ENCODE peak calls at places on chromosomes 2 and 18, in five cellular contexts. One of them, this sample, is unnamed.

GRCh38 chr2:32738939-32739338 is 111.1 kb downstream of the TTC27 start:
- DNase-seq in astrocyte of the spinal cord: no peak
- DNase-seq in heart left ventricle: no peak
- DNase-seq in effector memory CD4-positive, alpha-beta T cell: no peak
- DNase-seq in NCI-H748 treated with DMSO at 0.1 percent for 48 hours: no peak
- DNase-seq in this sample: no peak

GRCh38 chr2:44543773-44544725 is 182.3 kb downstream of the CAMKMT start:
- DNase-seq in astrocyte of the spinal cord: peak; percentile 55
- DNase-seq in heart left ventricle: no peak
- DNase-seq in effector memory CD4-positive, alpha-beta T cell: no peak
- DNase-seq in NCI-H748 treated with DMSO at 0.1 percent for 48 hours: peak; percentile 86
- DNase-seq in this sample: no peak

GRCh38 chr2:116761864-116762263 is 1052.6 kb upstream of the DDX18 start:
- DNase-seq in astrocyte of the spinal cord: no peak
- DNase-seq in heart left ventricle: no peak
- DNase-seq in effector memory CD4-positive, alpha-beta T cell: no peak
- DNase-seq in NCI-H748 treated with DMSO at 0.1 percent for 48 hours: no peak
- DNase-seq in this sample: no peak

GRCh38 chr18:4016391-4017049 is 438.6 kb downstream of the DLGAP1 start:
- DNase-seq in astrocyte of the spinal cord: no peak
- DNase-seq in heart left ventricle: no peak
- DNase-seq in effector memory CD4-positive, alpha-beta T cell: no peak
- DNase-seq in NCI-H748 treated with DMSO at 0.1 percent for 48 hours: no peak
- DNase-seq in this sample: no peak

GRCh38 chr2:196480653-196481322 is 158.7 kb upstream of the CCDC150 start:
- DNase-seq in astrocyte of the spinal cord: no peak
- DNase-seq in heart left ventricle: no peak
- DNase-seq in effector memory CD4-positive, alpha-beta T cell: no peak
- DNase-seq in NCI-H748 treated with DMSO at 0.1 percent for 48 hours: no peak
- DNase-seq in this sample: no peak

GRCh38 chr18:49850636-49851035 is 37.3 kb upstream of the ACAA2 start:
- DNase-seq in astrocyte of the spinal cord: no peak
- DNase-seq in heart left ventricle: no peak
- DNase-seq in effector memory CD4-positive, alpha-beta T cell: no peak
- DNase-seq in NCI-H748 treated with DMSO at 0.1 percent for 48 hours: no peak
- DNase-seq in this sample: no peak

GRCh38 chr2:181177376-181177775 is 197.0 kb downstream of the UBE2E3 start:
- DNase-seq in astrocyte of the spinal cord: peak; percentile 36
- DNase-seq in heart left ventricle: no peak
- DNase-seq in effector memory CD4-positive, alpha-beta T cell: no peak
- DNase-seq in NCI-H748 treated with DMSO at 0.1 percent for 48 hours: no peak
- DNase-seq in this sample: no peak

GRCh38 chr2:188974184-188974583 is at the start of gene COL3A1:
- DNase-seq in astrocyte of the spinal cord: peak; percentile 82
- DNase-seq in heart left ventricle: peak; percentile 49
- DNase-seq in effector memory CD4-positive, alpha-beta T cell: no peak
- DNase-seq in NCI-H748 treated with DMSO at 0.1 percent for 48 hours: no peak
- DNase-seq in this sample: no peak

GRCh38 chr18:25058520-25058919 is 293.4 kb downstream of the ZNF521 start:
- DNase-seq in astrocyte of the spinal cord: no peak
- DNase-seq in heart left ventricle: no peak
- DNase-seq in effector memory CD4-positive, alpha-beta T cell: no peak
- DNase-seq in NCI-H748 treated with DMSO at 0.1 percent for 48 hours: no peak
- DNase-seq in this sample: no peak

GRCh38 chr2:193542762-193543161 is 1348.0 kb upstream of the TMEFF2 start:
- DNase-seq in astrocyte of the spinal cord: no peak
- DNase-seq in heart left ventricle: no peak
- DNase-seq in effector memory CD4-positive, alpha-beta T cell: no peak
- DNase-seq in NCI-H748 treated with DMSO at 0.1 percent for 48 hours: peak; percentile 52
- DNase-seq in this sample: no peak

GRCh38 chr18:29145993-29146539 is 969.1 kb upstream of the CDH2 start:
- DNase-seq in astrocyte of the spinal cord: no peak
- DNase-seq in heart left ventricle: no peak
- DNase-seq in effector memory CD4-positive, alpha-beta T cell: no peak
- DNase-seq in NCI-H748 treated with DMSO at 0.1 percent for 48 hours: peak; percentile 94
- DNase-seq in this sample: no peak

GRCh38 chr18:9885170-9886004 is at the start of gene TXNDC2:
- DNase-seq in astrocyte of the spinal cord: peak; percentile 20
- DNase-seq in heart left ventricle: no peak
- DNase-seq in effector memory CD4-positive, alpha-beta T cell: no peak
- DNase-seq in NCI-H748 treated with DMSO at 0.1 percent for 48 hours: no peak
- DNase-seq in this sample: no peak

GRCh38 chr2:57432528-57432927 is 614.1 kb upstream of the VRK2 start:
- DNase-seq in astrocyte of the spinal cord: no peak
- DNase-seq in heart left ventricle: no peak
- DNase-seq in effector memory CD4-positive, alpha-beta T cell: no peak
- DNase-seq in NCI-H748 treated with DMSO at 0.1 percent for 48 hours: no peak
- DNase-seq in this sample: no peak

GRCh38 chr2:58428286-58428552 is 187.1 kb upstream of the FANCL start:
- DNase-seq in astrocyte of the spinal cord: no peak
- DNase-seq in heart left ventricle: no peak
- DNase-seq in effector memory CD4-positive, alpha-beta T cell: no peak
- DNase-seq in NCI-H748 treated with DMSO at 0.1 percent for 48 hours: peak; percentile 9
- DNase-seq in this sample: no peak

GRCh38 chr2:201821080-201821479 is 14.7 kb downstream of the CDK15 start:
- DNase-seq in astrocyte of the spinal cord: no peak
- DNase-seq in heart left ventricle: no peak
- DNase-seq in effector memory CD4-positive, alpha-beta T cell: no peak
- DNase-seq in NCI-H748 treated with DMSO at 0.1 percent for 48 hours: no peak
- DNase-seq in this sample: no peak

GRCh38 chr18:58256316-58257080 is 212.5 kb downstream of the NEDD4L start:
- DNase-seq in astrocyte of the spinal cord: no peak
- DNase-seq in heart left ventricle: no peak
- DNase-seq in effector memory CD4-positive, alpha-beta T cell: no peak
- DNase-seq in NCI-H748 treated with DMSO at 0.1 percent for 48 hours: no peak
- DNase-seq in this sample: no peak

GRCh38 chr2:239312081-239312501 is 88.7 kb downstream of the HDAC4 start:
- DNase-seq in astrocyte of the spinal cord: no peak
- DNase-seq in heart left ventricle: peak; percentile 14
- DNase-seq in effector memory CD4-positive, alpha-beta T cell: no peak
- DNase-seq in NCI-H748 treated with DMSO at 0.1 percent for 48 hours: no peak
- DNase-seq in this sample: no peak

GRCh38 chr18:23267447-23267776 is 132.1 kb downstream of the CABLES1 start:
- DNase-seq in astrocyte of the spinal cord: no peak
- DNase-seq in heart left ventricle: no peak
- DNase-seq in effector memory CD4-positive, alpha-beta T cell: no peak
- DNase-seq in NCI-H748 treated with DMSO at 0.1 percent for 48 hours: no peak
- DNase-seq in this sample: no peak

This sample was measured in activated T-helper 9 cell treated with anti-CD3 and anti-CD28 coated beads, Interleukin-2, amount 50 U/mL, for 16 hours.